ENCODE peak calls at places on chromosomes 16 and 17, in seven cellular contexts. O, F, E, C, B, G and L are unnamed samples.

GRCh38 chr16:73735954-73736353 is 560.7 kb upstream of the PSMD7 start:
- DNase-seq in O (no peak), F (no peak), E (peak), C (no peak), B (no peak), G (no peak), L (no peak)

GRCh38 chr16:68642436-68643064 is 2.6 kb upstream of the CDH3 start:
- DNase-seq in O (no peak), F (peak), E (no peak), C (peak), B (no peak), G (no peak), L (no peak)

GRCh38 chr17:4249452-4250029 is 14.2 kb downstream of the ANKFY1 start:
- DNase-seq in O (no peak), F (no peak), E (peak), C (peak), B (no peak), G (no peak), L (no peak)

GRCh38 chr16:49193596-49193995 is 88.0 kb downstream of the CBLN1 start:
- DNase-seq in O (no peak), F (no peak), E (no peak), C (no peak), B (no peak), G (no peak), L (no peak)

GRCh38 chr16:4915226-4915761 is 21.7 kb downstream of the PPL start:
- DNase-seq in O (no peak), F (no peak), E (peak), C (no peak), B (no peak), G (no peak), L (no peak)

GRCh38 chr16:82704369-82704768 is 77.6 kb downstream of the CDH13 start:
- DNase-seq in O (no peak), F (no peak), E (no peak), C (no peak), B (no peak), G (no peak), L (no peak)

GRCh38 chr16:75345711-75346110 is 87.6 kb downstream of the CFDP1 start:
- DNase-seq in O (no peak), F (no peak), E (no peak), C (no peak), B (no peak), G (no peak), L (no peak)

GRCh38 chr17:58268774-58269556 is 11.8 kb downstream of the MPO start:
- DNase-seq in O (no peak), F (no peak), E (no peak), C (no peak), B (no peak), G (no peak), L (no peak)

GRCh38 chr16:69618307-69618706 is 52.5 kb downstream of the NFAT5 start:
- DNase-seq in O (no peak), F (no peak), E (no peak), C (no peak), B (no peak), G (no peak), L (no peak)

GRCh38 chr16:57471209-57471608 is 8.7 kb downstream of the POLR2C start:
- DNase-seq in O (no peak), F (no peak), E (no peak), C (no peak), B (no peak), G (no peak), L (no peak)

GRCh38 chr16:12340151-12340733 is 363.7 kb downstream of the SNX29 start:
- DNase-seq in O (peak), F (peak), E (peak), C (peak), B (no peak), G (no peak), L (no peak)

GRCh38 chr16:57590654-57591085 is 37.8 kb upstream of the ADGRG1 start:
- DNase-seq in O (no peak), F (peak), E (peak), C (no peak), B (no peak), G (no peak), L (no peak)

GRCh38 chr16:67024384-67024896 is 4.5 kb upstream of the CBFB start:
- DNase-seq in O (no peak), F (no peak), E (no peak), C (no peak), B (no peak), G (no peak), L (no peak)

GRCh38 chr16:12655530-12655929 is 148.2 kb downstream of the CPPED1 start:
- DNase-seq in O (no peak), F (no peak), E (no peak), C (no peak), B (peak), G (no peak), L (no peak)

GRCh38 chr16:50841081-50841886 is 99.4 kb downstream of the CYLD start:
- DNase-seq in O (peak), F (peak), E (no peak), C (no peak), B (peak), G (no peak), L (no peak)

GRCh38 chr16:49594706-49595534 is 221.3 kb downstream of the C16orf78 start:
- DNase-seq in O (no peak), F (no peak), E (no peak), C (no peak), B (no peak), G (no peak), L (no peak)